ENCODE peak calls at places on chromosomes 1 and 21, in four cellular contexts. Z is neuronal stem cell, S is IMR-90, A is mesenchymal stem cell. F is an unnamed sample.

GRCh38 chr1:48889088-48889487 is 112.4 kb upstream of the BEND5 start:
- DNase-seq in S (no peak), A (no peak), Z (no peak), F (no peak)

GRCh38 chr1:203491664-203492485 is 2.1 kb upstream of the OPTC start:
- DNase-seq in S (no peak), Z (no peak), A (no peak), F (no peak)

GRCh38 chr1:156646738-156647211 is 4.9 kb downstream of the BCAN start:
- DNase-seq in A (no peak), Z (no peak), S (no peak), F (peak; percentile 54)

GRCh38 chr1:41333146-41333784 is 28.0 kb upstream of the FOXO6 start:
- DNase-seq in S (peak; percentile 68), A (peak; percentile 71), Z (no peak), F (no peak)

GRCh38 chr1:226826479-226827245 is 43.8 kb upstream of the PSEN2 start:
- DNase-seq in A (no peak), S (no peak), Z (no peak), F (no peak)

GRCh38 chr1:16026723-16027484 is 5.1 kb downstream of the CLCNKA start:
- DNase-seq in A (no peak), Z (peak; percentile 87), S (no peak), F (peak; percentile 87)

GRCh38 chr1:9909222-9910046 is 635 bp downstream of the CTNNBIP1 start:
- DNase-seq in Z (no peak), S (no peak), A (no peak), F (no peak)

GRCh38 chr1:6419803-6420593 is at the start of gene HES2:
- DNase-seq in A (no peak), S (no peak), Z (no peak), F (no peak)

GRCh38 chr1:30757196-30757949 is at the start of gene LAPTM5:
- DNase-seq in Z (no peak), S (no peak), A (no peak), F (no peak)

GRCh38 chr1:210440081-210440480 is 111.4 kb downstream of the HHAT start:
- DNase-seq in A (no peak), S (no peak), Z (no peak), F (no peak)

GRCh38 chr1:4564083-4564482 is 90.3 kb upstream of the AJAP1 start:
- DNase-seq in S (no peak), Z (no peak), A (no peak), F (no peak)

GRCh38 chr21:19853061-19853460 is 1145.1 kb upstream of the NCAM2 start:
- DNase-seq in Z (no peak), A (no peak), S (no peak), F (no peak)

DNA sequence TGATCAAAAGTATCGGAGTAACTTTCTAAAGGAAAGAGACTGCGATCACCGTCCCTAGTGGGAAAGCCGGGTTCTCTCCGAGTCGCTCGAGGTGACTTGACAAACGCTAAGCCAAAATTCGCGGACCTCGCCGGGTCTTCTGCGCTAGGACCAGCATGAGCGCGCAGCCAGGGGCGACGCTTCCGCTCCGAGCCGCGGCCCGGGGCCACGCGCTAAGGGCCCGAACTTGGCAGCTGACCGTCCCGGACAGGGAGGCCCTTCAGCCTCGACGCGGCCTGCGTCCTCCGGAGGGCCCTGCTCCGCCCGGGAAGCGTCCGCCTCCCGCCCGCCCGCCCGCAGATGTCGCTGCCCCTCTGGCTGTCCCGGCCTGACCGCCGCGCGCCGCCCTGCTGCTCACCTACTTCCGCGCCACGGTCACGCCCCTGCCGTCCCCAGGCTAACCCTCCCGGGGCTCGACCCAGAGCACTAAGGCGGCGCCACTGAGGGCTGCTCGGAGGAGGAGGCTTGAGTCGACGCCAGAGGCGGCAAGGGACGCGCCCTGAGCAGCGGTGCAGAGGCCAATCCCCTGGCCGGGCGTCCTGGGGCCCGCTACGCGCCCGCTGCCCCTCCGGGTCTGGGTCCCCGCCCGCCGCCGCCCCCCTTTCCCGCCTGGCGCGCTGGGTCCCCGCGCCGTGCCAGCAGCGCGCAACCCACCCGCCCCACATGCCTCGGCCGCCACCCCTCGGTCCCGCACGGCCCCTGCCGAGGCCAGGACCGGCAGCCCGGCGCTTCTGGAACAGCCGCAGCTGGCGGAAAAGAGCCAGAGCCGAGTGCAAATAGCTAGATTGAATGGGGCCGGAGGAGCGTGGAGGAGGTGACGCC is 896 bp upstream of the DUSP10 start:
- DNase-seq in Z (peak; percentile 78), A (peak; percentile 65), S (peak; percentile 65), F (peak; percentile 80)
- H2BK15ac ChIP-seq in Z (no peak overlapping the region), A (peak overlapping the region; percentile 98), S (peak overlapping the region; percentile 95), F (no peak overlapping the region)

GRCh38 chr1:66254785-66255184 is 279.2 kb upstream of the SGIP1 start:
- DNase-seq in Z (no peak), S (no peak), A (no peak), F (no peak)
- H2BK15ac ChIP-seq in Z (no peak overlapping the region), S (no peak overlapping the region), A (no peak overlapping the region), F (no peak overlapping the region)

GRCh38 chr1:63575340-63575826 is 17.8 kb upstream of the PGM1 start:
- DNase-seq in S (peak; percentile 16), A (peak; percentile 45), Z (peak; percentile 2), F (no peak)
- H2BK15ac ChIP-seq in S (no peak overlapping the region), A (no peak overlapping the region), Z (no peak overlapping the region), F (no peak overlapping the region)

DNA sequence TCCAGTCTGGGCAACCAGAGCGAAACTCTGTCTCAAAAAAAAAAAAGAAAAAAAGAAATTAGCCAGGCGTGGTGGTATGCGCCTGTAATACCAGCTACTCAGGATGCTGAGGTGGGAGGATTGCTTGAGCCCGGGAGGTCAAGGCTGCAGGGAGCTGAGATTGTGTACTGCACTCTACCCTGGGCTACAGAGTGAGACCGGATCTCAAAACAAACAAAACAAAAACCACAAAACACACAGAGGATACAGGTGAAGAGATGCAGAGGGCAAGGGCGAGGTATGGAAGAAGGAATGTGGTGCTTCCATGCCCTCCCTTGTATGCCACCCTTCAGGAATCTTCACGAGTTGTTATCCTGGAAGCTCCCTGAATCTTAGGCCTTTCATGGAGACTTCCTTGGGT is 68.5 kb downstream of the NDUFS5 start:
- DNase-seq in S (no peak), A (no peak), Z (no peak), F (no peak)
- H2BK15ac ChIP-seq in S (no peak overlapping the region), A (no peak overlapping the region), Z (no peak overlapping the region), F (no peak overlapping the region)

F was measured in H1.